ENCODE peak calls at places on chromosomes 6 and 20, in five cellular contexts. One of them, this sample, is unnamed.

GRCh38 chr6:53306819-53307347 is 41.9 kb downstream of the ELOVL5 start:
- DNase-seq in A549: no peak
- DNase-seq in GM23338: no peak
- DNase-seq in K562: no peak
- DNase-seq in neural progenitor cell: no peak
- DNase-seq in this sample: no peak

GRCh38 chr20:62053465-62054196 is 12.1 kb downstream of the TAF4 start:
- DNase-seq in K562: no peak
- DNase-seq in A549: no peak
- DNase-seq in neural progenitor cell: no peak
- DNase-seq in GM23338: no peak
- DNase-seq in this sample: no peak

GRCh38 chr6:158285321-158285960 is 26.8 kb upstream of the TULP4 start:
- DNase-seq in GM23338: no peak
- DNase-seq in K562: no peak
- DNase-seq in neural progenitor cell: peak; percentile 31
- DNase-seq in A549: no peak
- DNase-seq in this sample: no peak

GRCh38 chr6:54647301-54647664 is 199.3 kb upstream of the FAM83B start:
- DNase-seq in neural progenitor cell: no peak
- DNase-seq in GM23338: no peak
- DNase-seq in K562: no peak
- DNase-seq in A549: no peak
- DNase-seq in this sample: no peak

GRCh38 chr6:108366236-108366635 is 71.4 kb downstream of the AFG1L start:
- DNase-seq in GM23338: no peak
- DNase-seq in A549: no peak
- DNase-seq in neural progenitor cell: no peak
- DNase-seq in K562: no peak
- DNase-seq in this sample: no peak

GRCh38 chr6:160118620-160119234 is 2.9 kb upstream of the SLC22A1 start:
- DNase-seq in GM23338: no peak
- DNase-seq in A549: no peak
- DNase-seq in neural progenitor cell: no peak
- DNase-seq in K562: no peak
- DNase-seq in this sample: no peak

GRCh38 chr20:44180814-44181213 is 6.2 kb downstream of the JPH2 start:
- DNase-seq in neural progenitor cell: peak; percentile 61
- DNase-seq in GM23338: peak; percentile 45
- DNase-seq in A549: no peak
- DNase-seq in K562: no peak
- DNase-seq in this sample: no peak

GRCh38 chr20:43949741-43950618 is 35.3 kb downstream of the TOX2 start:
- DNase-seq in neural progenitor cell: no peak
- DNase-seq in K562: peak; percentile 34
- DNase-seq in A549: no peak
- DNase-seq in GM23338: no peak
- DNase-seq in this sample: no peak

GRCh38 chr6:138278326-138278725 is 60.0 kb upstream of the PBOV1 start:
- DNase-seq in neural progenitor cell: peak; percentile 68
- DNase-seq in GM23338: peak; percentile 61
- DNase-seq in K562: peak; percentile 19
- DNase-seq in A549: peak; percentile 8
- DNase-seq in this sample: no peak

GRCh38 chr6:43817192-43817591 is 47.2 kb downstream of the VEGFA start:
- DNase-seq in neural progenitor cell: peak; percentile 40
- DNase-seq in K562: peak; percentile 81
- DNase-seq in A549: peak; percentile 66
- DNase-seq in GM23338: peak; percentile 74
- DNase-seq in this sample: no peak

GRCh38 chr6:145189836-145190235 is 545.5 kb downstream of the EPM2A start:
- DNase-seq in neural progenitor cell: no peak
- DNase-seq in GM23338: no peak
- DNase-seq in K562: no peak
- DNase-seq in A549: no peak
- DNase-seq in this sample: no peak

GRCh38 chr6:150766201-150766997 is 99.1 kb upstream of the MTHFD1L start:
- DNase-seq in GM23338: no peak
- DNase-seq in A549: no peak
- DNase-seq in K562: no peak
- DNase-seq in neural progenitor cell: peak; percentile 38
- DNase-seq in this sample: no peak

GRCh38 chr20:51386586-51386985 is 155.9 kb downstream of the NFATC2 start:
- DNase-seq in neural progenitor cell: no peak
- DNase-seq in A549: no peak
- DNase-seq in GM23338: no peak
- DNase-seq in K562: no peak
- DNase-seq in this sample: no peak

GRCh38 chr6:5636210-5637030 is 370.3 kb downstream of the NRN1 start:
- DNase-seq in neural progenitor cell: no peak
- DNase-seq in GM23338: peak; percentile 31
- DNase-seq in K562: no peak
- DNase-seq in A549: no peak
- DNase-seq in this sample: no peak

GRCh38 chr6:1821188-1822183 is 211.8 kb downstream of the FOXC1 start:
- DNase-seq in K562: no peak
- DNase-seq in neural progenitor cell: no peak
- DNase-seq in A549: no peak
- DNase-seq in GM23338: no peak
- DNase-seq in this sample: no peak

GRCh38 chr6:106746660-106747059 is 117.3 kb downstream of the QRSL1 start:
- DNase-seq in K562: no peak
- DNase-seq in GM23338: no peak
- DNase-seq in neural progenitor cell: no peak
- DNase-seq in A549: peak; percentile 80
- DNase-seq in this sample: no peak

GRCh38 chr6:149484733-149485700 is at the start of gene ZC3H12D:
- DNase-seq in K562: no peak
- DNase-seq in neural progenitor cell: peak; percentile 18
- DNase-seq in A549: peak; percentile 34
- DNase-seq in GM23338: no peak
- DNase-seq in this sample: no peak

GRCh38 chr6:12961761-12962160 is 245.2 kb downstream of the PHACTR1 start:
- DNase-seq in neural progenitor cell: no peak
- DNase-seq in K562: no peak
- DNase-seq in A549: no peak
- DNase-seq in GM23338: no peak
- DNase-seq in this sample: no peak

GRCh38 chr6:63963756-63964315 is 328.2 kb downstream of the PHF3 start:
- DNase-seq in GM23338: no peak
- DNase-seq in neural progenitor cell: no peak
- DNase-seq in K562: no peak
- DNase-seq in A549: no peak
- DNase-seq in this sample: no peak

GRCh38 chr20:42204261-42204660 is 586.1 kb upstream of the CHD6 start:
- DNase-seq in neural progenitor cell: peak; percentile 34
- DNase-seq in GM23338: no peak
- DNase-seq in K562: no peak
- DNase-seq in A549: no peak
- DNase-seq in this sample: no peak

GRCh38 chr20:17281478-17281877 is 54.6 kb downstream of the PCSK2 start:
- DNase-seq in K562: peak; percentile 4
- DNase-seq in neural progenitor cell: peak; percentile 74
- DNase-seq in GM23338: peak; percentile 89
- DNase-seq in A549: no peak
- DNase-seq in this sample: peak; percentile 64

GRCh38 chr6:87645080-87645479 is 55.1 kb downstream of the ORC3 start:
- DNase-seq in A549: no peak
- DNase-seq in GM23338: no peak
- DNase-seq in neural progenitor cell: no peak
- DNase-seq in K562: no peak
- DNase-seq in this sample: no peak

GRCh38 chr6:37382954-37383353 is 29.2 kb downstream of the RNF8 start:
- DNase-seq in A549: no peak
- DNase-seq in neural progenitor cell: no peak
- DNase-seq in K562: no peak
- DNase-seq in GM23338: peak; percentile 27
- DNase-seq in this sample: no peak

GRCh38 chr20:23643665-23644064 is 5.9 kb upstream of the CST3 start:
- DNase-seq in neural progenitor cell: no peak
- DNase-seq in A549: no peak
- DNase-seq in GM23338: no peak
- DNase-seq in K562: no peak
- DNase-seq in this sample: no peak

GRCh38 chr20:23647346-23647745 is 9.6 kb upstream of the CST3 start:
- DNase-seq in GM23338: no peak
- DNase-seq in K562: no peak
- DNase-seq in neural progenitor cell: no peak
- DNase-seq in A549: no peak
- DNase-seq in this sample: no peak

GRCh38 chr20:23644159-23644558 is 6.4 kb upstream of the CST3 start:
- DNase-seq in A549: no peak
- DNase-seq in neural progenitor cell: no peak
- DNase-seq in GM23338: no peak
- DNase-seq in K562: no peak
- DNase-seq in this sample: no peak

GRCh38 chr20:23646106-23646958 is 8.6 kb upstream of the CST3 start:
- DNase-seq in A549: no peak
- DNase-seq in GM23338: no peak
- DNase-seq in neural progenitor cell: no peak
- DNase-seq in K562: no peak
- DNase-seq in this sample: no peak

DNA sequence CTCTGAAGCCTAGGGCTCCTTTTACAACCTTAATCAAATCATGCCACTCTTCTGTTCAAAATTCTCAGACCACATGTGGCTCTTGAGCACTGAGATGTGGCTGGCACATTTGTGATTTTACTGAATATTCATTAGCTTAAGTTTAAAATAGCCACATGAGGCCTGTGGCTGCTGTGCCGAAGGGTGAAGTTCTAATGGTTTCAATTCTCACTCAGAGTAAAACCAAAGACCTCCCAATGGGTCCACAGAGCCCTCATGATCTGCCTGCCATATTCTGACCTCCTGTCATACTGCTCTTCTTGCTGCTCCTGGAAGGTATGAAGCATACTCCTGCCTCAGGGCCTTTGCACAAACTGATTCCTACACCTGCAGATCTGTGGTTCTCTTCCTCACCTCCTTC is 7.8 kb upstream of the CST3 start:
- DNase-seq in neural progenitor cell: no peak
- DNase-seq in A549: no peak
- DNase-seq in GM23338: no peak
- DNase-seq in K562: no peak
- DNase-seq in this sample: no peak
- H3K4me3 ChIP-seq in neural progenitor cell: no peak overlapping the region
- H3K4me3 ChIP-seq in A549: no peak overlapping the region
- H3K4me3 ChIP-seq in GM23338: no peak overlapping the region
- H3K4me3 ChIP-seq in K562: no peak overlapping the region
- H3K4me3 ChIP-seq in this sample: no peak overlapping the region

GRCh38 chr6:2873643-2874042 is 29.5 kb downstream of the SERPINB9 start:
- DNase-seq in GM23338: no peak
- DNase-seq in neural progenitor cell: no peak
- DNase-seq in K562: no peak
- DNase-seq in A549: no peak
- DNase-seq in this sample: no peak

GRCh38 chr6:2875840-2876207 is 27.3 kb downstream of the SERPINB9 start:
- DNase-seq in K562: no peak
- DNase-seq in GM23338: peak; percentile 70
- DNase-seq in neural progenitor cell: peak; percentile 34
- DNase-seq in A549: no peak
- DNase-seq in this sample: no peak

GRCh38 chr6:2876210-2877056 is 26.7 kb downstream of the SERPINB9 start:
- DNase-seq in K562: no peak
- DNase-seq in GM23338: peak; percentile 70
- DNase-seq in A549: peak; percentile 74
- DNase-seq in neural progenitor cell: peak; percentile 64
- DNase-seq in this sample: no peak

GRCh38 chr6:2877960-2878359 is 25.1 kb downstream of the SERPINB9 start:
- DNase-seq in K562: no peak
- DNase-seq in A549: no peak
- DNase-seq in neural progenitor cell: no peak
- DNase-seq in GM23338: no peak
- DNase-seq in this sample: no peak

DNA sequence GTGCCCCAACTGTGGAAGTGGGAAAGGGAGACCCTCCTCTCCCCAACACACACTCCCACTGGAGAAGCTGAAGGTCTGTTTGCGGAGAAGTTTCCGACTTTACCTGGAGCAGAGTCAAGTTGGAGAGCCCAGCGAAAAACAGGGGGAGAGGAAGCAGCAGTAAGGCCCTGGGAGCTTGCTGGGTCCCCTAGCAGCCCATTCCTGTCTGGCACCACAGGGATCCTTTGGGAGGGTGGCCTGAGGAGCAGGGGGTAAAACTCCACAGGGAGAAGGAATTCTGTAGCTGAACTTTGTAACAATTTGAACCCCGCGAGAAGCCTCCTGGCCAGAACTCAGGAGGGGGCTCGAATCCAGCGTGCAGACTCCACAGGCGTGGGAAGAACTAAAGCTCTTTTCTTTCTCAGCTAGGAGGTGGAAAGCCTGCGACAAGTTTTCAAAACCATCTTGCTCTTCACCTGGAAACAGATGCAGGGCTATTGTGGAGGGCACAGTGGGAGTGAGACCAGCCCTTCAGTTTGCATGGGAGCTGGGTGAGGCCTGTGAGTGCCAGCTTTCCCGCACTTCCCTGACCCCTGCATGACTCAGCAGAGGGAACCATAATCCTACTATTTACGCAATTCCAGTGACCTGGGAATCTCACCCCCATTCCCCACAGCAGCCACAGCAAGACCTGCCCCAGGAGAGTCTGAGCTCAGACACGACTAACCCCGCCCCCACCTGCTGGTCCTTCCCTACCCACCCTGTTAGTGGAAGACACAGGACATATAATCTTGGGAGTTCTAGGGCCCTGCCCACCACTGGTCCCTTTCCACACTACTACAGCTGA is 25.8 kb downstream of the SERPINB9 start:
- DNase-seq in GM23338: no peak
- DNase-seq in K562: no peak
- DNase-seq in neural progenitor cell: no peak
- DNase-seq in A549: peak; percentile 43
- DNase-seq in this sample: no peak
- H3K27ac ChIP-seq in GM23338: peak overlapping the region; percentile 46
- H3K27ac ChIP-seq in K562: no peak overlapping the region
- H3K27ac ChIP-seq in neural progenitor cell: no peak overlapping the region
- H3K27ac ChIP-seq in A549: peak overlapping the region; percentile 100
- H3K27ac ChIP-seq in this sample: no peak overlapping the region

GRCh38 chr6:7114744-7115451 is 7.1 kb downstream of the RREB1 start:
- DNase-seq in K562: no peak
- DNase-seq in A549: no peak
- DNase-seq in GM23338: no peak
- DNase-seq in neural progenitor cell: no peak
- DNase-seq in this sample: no peak
- H3K4me1 ChIP-seq in K562: peaks cover 75% of the 10 kb centered on the region
- H3K4me1 ChIP-seq in A549: peaks cover 64% of the 10 kb centered on the region
- H3K4me1 ChIP-seq in GM23338: peaks cover 62% of the 10 kb centered on the region
- H3K4me1 ChIP-seq in neural progenitor cell: peaks cover 22% of the 10 kb centered on the region
- H3K4me1 ChIP-seq in this sample: peaks cover 3% of the 10 kb centered on the region

GRCh38 chr6:19465240-19465639 is 371.9 kb upstream of the ID4 start:
- DNase-seq in A549: no peak
- DNase-seq in neural progenitor cell: no peak
- DNase-seq in K562: no peak
- DNase-seq in GM23338: no peak
- DNase-seq in this sample: no peak
- H3K4me3 ChIP-seq in A549: no peak overlapping the region
- H3K4me3 ChIP-seq in neural progenitor cell: no peak overlapping the region
- H3K4me3 ChIP-seq in K562: no peak overlapping the region
- H3K4me3 ChIP-seq in GM23338: no peak overlapping the region
- H3K4me3 ChIP-seq in this sample: no peak overlapping the region

GRCh38 chr20:63837475-63837874 is 6.4 kb upstream of the ZBTB46 start:
- DNase-seq in GM23338: no peak
- DNase-seq in K562: no peak
- DNase-seq in A549: no peak
- DNase-seq in neural progenitor cell: no peak
- DNase-seq in this sample: no peak
- H3K27ac ChIP-seq in GM23338: no peak overlapping the region
- H3K27ac ChIP-seq in K562: no peak overlapping the region
- H3K27ac ChIP-seq in A549: no peak overlapping the region
- H3K27ac ChIP-seq in neural progenitor cell: no peak overlapping the region
- H3K27ac ChIP-seq in this sample: no peak overlapping the region